ENCODE peak calls at places on chromosomes 1 and 21, in seven cellular contexts. H is thoracic aorta; V is IMR-90; D is tibial artery; W is CD8-positive, alpha-beta memory T cell; M is neural progenitor cell; F is stomach. B is an unnamed sample. For H3K9me3, the result is how much of the 10 kb centered on the place peaks cover.

GRCh38 chr21:29349702-29350101 is 51.0 kb downstream of the BACH1 start:
- DNase-seq in M (no peak), D (no peak), W (no peak), V (no peak), F (no peak), H (no peak), B (no peak)

GRCh38 chr1:221117548-221117951 is 238.3 kb downstream of the HLX start:
- DNase-seq in W (no peak), D (peak), M (no peak), F (no peak), H (no peak), V (peak), B (peak)

GRCh38 chr1:51326839-51327238 is 3.5 kb downstream of the TTC39A start:
- DNase-seq in F (no peak), D (no peak), M (no peak), H (no peak), V (no peak), W (no peak), B (no peak)

GRCh38 chr1:25629836-25630235 is 13.2 kb downstream of the MAN1C1 start:
- DNase-seq in W (no peak), F (no peak), M (no peak), D (no peak), V (peak), H (no peak), B (no peak)

GRCh38 chr1:197526736-197527371 is 248.4 kb downstream of the DENND1B start:
- DNase-seq in D (no peak), H (no peak), V (peak), W (no peak), F (no peak), M (peak), B (no peak)

GRCh38 chr1:80250573-80251168 is 1244.1 kb upstream of the ADGRL4 start:
- DNase-seq in W (no peak), F (no peak), H (no peak), V (no peak), D (no peak), M (no peak), B (no peak)

GRCh38 chr1:20499105-20499504 is 8.8 kb downstream of the MUL1 start:
- DNase-seq in F (no peak), D (no peak), H (no peak), V (no peak), M (no peak), W (no peak), B (no peak)

GRCh38 chr1:111127923-111128643 is 11.8 kb downstream of the DRAM2 start:
- DNase-seq in D (no peak), F (no peak), V (no peak), M (no peak), W (no peak), H (no peak), B (no peak)

GRCh38 chr1:60678381-60678780 is 404.0 kb upstream of the NFIA start:
- DNase-seq in D (no peak), W (no peak), V (no peak), M (no peak), F (no peak), H (no peak), B (no peak)

GRCh38 chr1:100065183-100065968 is 67.4 kb downstream of the SASS6 start:
- DNase-seq in H (no peak), F (no peak), D (no peak), W (no peak), V (no peak), M (no peak), B (no peak)

GRCh38 chr1:11891433-11892186 is 32.9 kb upstream of the NPPB start:
- DNase-seq in H (no peak), W (no peak), F (no peak), M (no peak), D (no peak), V (no peak), B (no peak)

DNA sequence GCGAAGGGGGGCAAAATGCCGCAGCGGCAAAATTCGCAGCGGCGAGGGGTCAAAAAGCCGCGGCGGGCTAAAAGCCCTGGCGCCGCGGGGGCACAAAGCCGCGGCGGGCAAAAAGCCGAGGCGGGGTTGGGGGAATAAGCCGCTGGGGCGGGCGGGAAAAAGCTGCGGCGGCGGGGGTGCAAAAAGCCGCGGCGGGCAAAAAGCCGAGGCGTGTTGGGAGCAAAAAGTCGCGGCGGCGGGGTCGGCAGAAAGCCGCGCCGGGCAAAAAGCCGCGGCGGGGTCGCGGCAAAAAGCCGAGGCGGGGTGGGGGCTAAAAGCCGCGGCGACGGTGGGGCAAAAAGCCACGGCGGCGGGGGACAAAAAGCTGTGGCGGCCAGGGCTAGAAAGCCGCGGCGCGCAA is 3902.5 kb downstream of the SRGAP2C start:
- DNase-seq in W (no peak), V (no peak), M (no peak), F (no peak), H (no peak), D (no peak), B (no peak)
- H3K9me3 ChIP-seq in W (under half), V (under half), M (under half), F (half or more), H (under half), D (under half), B (under half)

DNA sequence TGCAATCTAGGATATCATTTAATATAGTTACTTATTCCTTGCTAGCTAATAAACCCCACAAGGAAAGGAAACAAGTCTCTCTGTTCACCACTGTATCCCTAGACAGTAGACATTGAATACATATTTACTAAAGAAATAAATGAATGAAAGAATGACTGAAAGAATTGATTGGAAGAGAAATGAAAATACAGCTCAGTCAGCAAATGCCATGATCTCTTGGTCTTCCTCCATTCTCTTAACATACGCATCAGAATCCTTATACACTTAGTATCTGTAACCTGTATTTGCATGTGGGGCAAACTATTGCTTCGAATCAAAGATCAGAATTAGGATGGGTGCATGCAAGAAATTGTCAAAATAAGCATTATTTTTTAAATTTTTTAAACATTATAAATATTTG is 500.8 kb upstream of the ADGRL2 start:
- DNase-seq in D (no peak), F (no peak), V (no peak), W (no peak), H (no peak), M (no peak), B (no peak)
- H3K9me3 ChIP-seq in D (under half), F (under half), V (under half), W (under half), H (under half), M (under half), B (under half)

DNA sequence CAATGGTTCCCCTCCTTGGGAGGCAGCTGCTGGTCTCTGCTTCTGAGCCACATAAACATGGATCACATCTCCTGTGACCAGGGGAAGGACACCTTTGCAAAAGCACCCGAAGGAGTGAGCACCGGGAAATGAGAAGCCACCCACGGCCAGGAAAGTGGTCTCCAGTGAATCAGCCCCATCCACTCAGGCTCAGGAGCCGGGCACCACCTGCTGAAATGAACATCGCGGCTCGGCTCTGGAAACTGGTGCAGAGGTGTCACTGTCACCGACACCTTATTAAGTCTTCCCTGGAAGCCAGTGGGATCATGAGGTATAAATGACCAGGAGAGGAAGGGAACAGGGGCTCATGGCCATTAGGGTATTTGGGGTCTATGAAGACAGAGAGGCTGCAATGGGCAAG is 207.2 kb upstream of the C1orf174 start:
- DNase-seq in W (peak), F (no peak), H (no peak), V (no peak), D (no peak), M (no peak), B (peak)
- H3K9me3 ChIP-seq in W (under half), F (under half), H (under half), V (under half), D (under half), M (under half), B (under half)

GRCh38 chr21:45519182-45519581 is 23.1 kb downstream of the SLC19A1 start:
- DNase-seq in F (no peak), H (no peak), V (no peak), M (no peak), D (no peak), W (no peak), B (no peak)
- H3K9me3 ChIP-seq in F (under half), H (under half), V (under half), M (under half), D (under half), W (under half), B (under half)

GRCh38 chr1:106266786-106267185 is 789.7 kb upstream of the PRMT6 start:
- DNase-seq in D (no peak), M (no peak), F (no peak), V (no peak), W (no peak), H (no peak), B (no peak)

DNA sequence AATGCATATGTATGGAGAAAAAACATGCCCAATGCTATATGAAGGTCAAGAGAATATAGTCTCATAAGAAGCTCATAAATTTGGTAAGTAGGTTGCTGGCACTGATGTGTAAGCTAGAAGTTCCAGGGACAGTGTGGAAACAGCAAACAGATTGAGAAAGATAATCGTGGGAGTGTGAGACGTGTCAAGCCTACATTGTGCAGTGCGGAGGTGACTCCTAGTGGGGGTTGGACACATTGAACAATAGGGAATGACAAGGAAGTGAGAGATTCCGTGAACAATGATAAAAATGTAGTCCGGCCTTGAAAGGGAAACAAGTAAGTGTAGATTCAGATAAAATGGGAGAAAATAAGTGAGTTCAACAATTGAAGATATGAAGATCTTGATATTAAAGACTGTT is 788.4 kb upstream of the PRMT6 start:
- DNase-seq in W (no peak), F (no peak), D (no peak), H (no peak), V (no peak), M (peak), B (no peak)
- H3K9me3 ChIP-seq in W (under half), F (under half), D (under half), H (under half), V (under half), M (under half), B (under half)

DNA sequence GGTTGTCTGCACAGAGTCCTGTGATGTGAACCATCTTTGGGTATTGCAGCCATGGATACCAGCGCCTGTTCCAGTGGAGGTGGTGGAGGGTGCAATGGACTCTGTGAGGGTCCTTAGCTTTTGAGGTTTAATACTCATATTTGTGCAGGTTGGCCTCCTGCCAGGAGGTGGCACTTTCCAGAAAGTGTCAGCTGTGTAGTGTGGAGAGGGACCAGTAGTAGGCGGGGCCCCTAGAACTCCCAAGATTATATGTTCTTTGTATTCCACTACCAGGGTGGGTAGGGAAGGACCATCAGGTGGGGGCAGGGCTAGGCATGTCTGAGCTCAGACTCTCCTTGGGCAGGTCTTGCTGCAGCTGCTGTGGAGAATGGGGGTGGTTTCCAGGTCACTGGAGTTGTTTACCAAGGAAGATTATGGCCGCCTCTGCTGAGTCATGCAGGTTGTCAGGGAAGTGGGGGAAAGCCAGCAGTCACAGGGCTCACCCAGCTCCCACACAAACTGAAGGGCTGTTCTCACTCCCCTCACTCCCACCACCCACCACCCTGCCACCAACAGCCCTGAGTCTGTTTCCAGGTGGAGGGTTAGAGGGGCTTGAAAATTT is 31.2 kb upstream of the ZNF678 start:
- DNase-seq in F (no peak), D (no peak), W (no peak), V (no peak), H (no peak), M (no peak), B (no peak)
- H3K9me3 ChIP-seq in F (half or more), D (under half), W (under half), V (under half), H (half or more), M (half or more), B (under half)

GRCh38 chr1:18376661-18377060 is 104.1 kb upstream of the KLHDC7A start:
- DNase-seq in M (no peak), F (no peak), W (no peak), D (no peak), V (no peak), H (no peak), B (no peak)

GRCh38 chr1:18373151-18373550 is 107.6 kb upstream of the KLHDC7A start:
- DNase-seq in H (no peak), F (no peak), W (no peak), V (no peak), M (no peak), D (no peak), B (no peak)

DNA sequence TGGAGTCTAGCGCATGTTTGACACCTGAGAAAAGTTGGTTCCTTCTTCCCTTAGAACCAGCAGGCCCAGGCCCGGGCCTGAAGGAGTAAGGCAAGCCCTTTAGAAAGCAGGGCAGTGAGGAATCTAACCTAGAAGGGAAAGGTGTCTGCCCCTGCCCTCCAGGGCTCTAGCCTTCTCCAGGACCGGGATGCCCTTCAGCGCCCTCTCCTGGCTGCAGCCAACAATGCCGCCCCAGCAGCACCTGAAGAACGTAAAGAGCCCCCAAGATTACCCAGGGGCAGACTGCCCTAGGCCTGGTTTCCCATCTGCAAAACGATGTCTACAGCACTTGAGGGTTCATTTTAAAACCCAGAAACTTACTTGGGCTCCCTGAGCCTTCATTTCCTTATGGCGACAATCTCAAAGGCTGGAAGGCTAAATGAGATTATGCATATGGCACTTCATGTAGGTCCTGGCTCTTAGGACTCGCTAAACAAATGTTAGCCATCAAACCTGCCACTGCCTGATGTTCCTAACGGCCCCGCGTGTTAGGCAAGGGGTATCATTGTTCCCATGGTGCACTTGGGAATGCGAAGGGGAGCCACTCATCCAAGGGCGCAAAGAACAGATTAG is 106.7 kb upstream of the KLHDC7A start:
- DNase-seq in V (no peak), H (no peak), M (peak), W (no peak), F (no peak), D (no peak), B (no peak)
- H3K9me3 ChIP-seq in V (half or more), H (under half), M (under half), W (under half), F (under half), D (under half), B (under half)

GRCh38 chr1:248277876-248278275 is at the start of gene OR2T33:
- DNase-seq in D (no peak), W (no peak), M (no peak), H (no peak), F (no peak), V (no peak), B (no peak)
- H3K9me3 ChIP-seq in D (under half), W (under half), M (under half), H (under half), F (under half), V (under half), B (under half)